ENCODE peak calls at places on chromosomes 2 and 18, in five cellular contexts. W, Z, L, E and A are unnamed samples.

GRCh38 chr2:221671515-221671914 is 99.4 kb upstream of the EPHA4 start:
- DNase-seq in E (no peak), W (no peak), Z (no peak), L (peak; percentile 10), A (no peak)

GRCh38 chr2:27653397-27653796 is 10.0 kb downstream of the SUPT7L start:
- DNase-seq in Z (no peak), W (no peak), L (no peak), E (no peak), A (no peak)

GRCh38 chr2:100214265-100214961 is 72.0 kb upstream of the AFF3 start:
- DNase-seq in E (no peak), L (no peak), Z (no peak), W (peak; percentile 56), A (no peak)

GRCh38 chr18:62876828-62877227 is 161.5 kb downstream of the PHLPP1 start:
- DNase-seq in L (no peak), E (no peak), W (no peak), Z (no peak), A (no peak)

GRCh38 chr2:30766666-30767065 is 40.6 kb downstream of the CAPN13 start:
- DNase-seq in W (no peak), E (no peak), Z (no peak), L (no peak), A (no peak)

GRCh38 chr2:74249406-74250122 is 51.1 kb downstream of the MTHFD2 start:
- DNase-seq in E (no peak), W (no peak), L (no peak), Z (no peak), A (peak; percentile 40)

GRCh38 chr2:159859583-159859982 is 61.6 kb upstream of the CD302 start:
- DNase-seq in Z (no peak), W (no peak), L (no peak), E (no peak), A (no peak)

GRCh38 chr2:198203306-198203705 is 398.9 kb downstream of the PLCL1 start:
- DNase-seq in W (no peak), E (no peak), Z (no peak), L (no peak), A (no peak)

GRCh38 chr2:239225456-239225855 is 175.4 kb downstream of the HDAC4 start:
- DNase-seq in L (no peak), Z (no peak), W (no peak), E (no peak), A (no peak)

GRCh38 chr2:112795720-112796119 is 11.4 kb upstream of the IL1A start:
- DNase-seq in Z (no peak), L (peak; percentile 58), E (peak; percentile 70), W (no peak), A (no peak)

GRCh38 chr18:3579701-3580100 is 129.7 kb downstream of the TGIF1 start:
- DNase-seq in Z (no peak), W (no peak), E (no peak), L (no peak), A (no peak)

GRCh38 chr2:34907812-34908211 is 1308.7 kb upstream of the FAM98A start:
- DNase-seq in Z (no peak), L (no peak), E (no peak), W (no peak), A (no peak)

GRCh38 chr2:1037066-1037465 is 86.4 kb downstream of the SNTG2 start:
- DNase-seq in E (no peak), Z (no peak), W (no peak), L (no peak), A (no peak)

GRCh38 chr2:85988210-85988913 is 99.6 kb upstream of the ST3GAL5 start:
- DNase-seq in Z (no peak), E (no peak), L (no peak), W (peak; percentile 58), A (no peak)

GRCh38 chr2:240111253-240111652 is 24.9 kb downstream of the COPS9 start:
- DNase-seq in L (no peak), E (no peak), Z (no peak), W (peak; percentile 63), A (no peak)

GRCh38 chr2:209426432-209426831 is 2.6 kb downstream of the MAP2 start:
- DNase-seq in E (peak; percentile 71), W (no peak), Z (no peak), L (peak; percentile 8), A (no peak)

GRCh38 chr2:27211241-27211942 is 449 bp upstream of the ATRAID start:
- DNase-seq in Z (no peak), E (peak; percentile 80), W (no peak), L (peak; percentile 86), A (peak; percentile 28)

GRCh38 chr18:63088262-63088661 is 231.3 kb downstream of the BCL2 start:
- DNase-seq in E (no peak), W (no peak), L (no peak), Z (no peak), A (no peak)

GRCh38 chr2:136384541-136385303 is 266.8 kb upstream of the CXCR4 start:
- DNase-seq in E (peak; percentile 5), Z (peak; percentile 46), W (no peak), L (no peak), A (peak; percentile 36)

GRCh38 chr2:210617732-210618330 is 61.4 kb downstream of the CPS1 start:
- DNase-seq in E (no peak), W (no peak), Z (no peak), L (peak; percentile 39), A (peak; percentile 48)

GRCh38 chr2:85152895-85153294 is 19.7 kb downstream of the TCF7L1 start:
- DNase-seq in W (no peak), L (no peak), E (no peak), Z (no peak), A (no peak)

GRCh38 chr2:43102366-43103092 is 123.9 kb downstream of the ZFP36L2 start:
- DNase-seq in E (no peak), Z (no peak), W (peak; percentile 81), L (no peak), A (no peak)

GRCh38 chr2:246489-247145 is 17.2 kb downstream of the SH3YL1 start:
- DNase-seq in L (peak; percentile 38), E (peak; percentile 25), W (no peak), Z (no peak), A (peak; percentile 44)

GRCh38 chr2:128396500-128396891 is 77.8 kb upstream of the HS6ST1 start:
- DNase-seq in Z (no peak), W (peak; percentile 43), E (no peak), L (no peak), A (peak; percentile 87)

GRCh38 chr18:39345321-39345720 is 1779.7 kb upstream of the CELF4 start:
- DNase-seq in L (no peak), W (no peak), Z (no peak), E (no peak), A (no peak)

DNA sequence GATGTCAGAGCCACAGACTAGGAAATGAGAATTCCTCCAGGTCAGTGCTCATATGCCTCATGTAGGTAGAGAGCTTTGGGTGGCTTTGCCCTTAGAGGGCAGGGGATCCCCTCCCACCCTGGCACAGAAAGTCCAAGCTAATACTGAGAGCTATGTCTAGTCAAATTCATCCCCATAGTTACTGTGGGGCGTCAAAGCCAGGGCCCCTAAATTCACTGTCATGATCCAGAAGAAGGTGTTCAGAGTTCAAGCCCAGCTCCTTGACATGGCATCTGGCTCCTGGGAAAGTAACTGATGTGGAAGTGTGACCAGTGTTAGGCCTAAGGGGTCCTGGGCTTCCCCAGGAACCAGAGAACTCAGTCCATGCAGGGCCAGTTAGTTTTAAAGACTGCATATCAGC is 1.8 kb downstream of the THNSL2 start:
- DNase-seq in L (no peak), E (no peak), W (no peak), Z (no peak), A (no peak)
- TF ChIP-seq CTCF in L (no peak), E (no peak), W (no peak), Z (no peak), A (no peak)

DNA sequence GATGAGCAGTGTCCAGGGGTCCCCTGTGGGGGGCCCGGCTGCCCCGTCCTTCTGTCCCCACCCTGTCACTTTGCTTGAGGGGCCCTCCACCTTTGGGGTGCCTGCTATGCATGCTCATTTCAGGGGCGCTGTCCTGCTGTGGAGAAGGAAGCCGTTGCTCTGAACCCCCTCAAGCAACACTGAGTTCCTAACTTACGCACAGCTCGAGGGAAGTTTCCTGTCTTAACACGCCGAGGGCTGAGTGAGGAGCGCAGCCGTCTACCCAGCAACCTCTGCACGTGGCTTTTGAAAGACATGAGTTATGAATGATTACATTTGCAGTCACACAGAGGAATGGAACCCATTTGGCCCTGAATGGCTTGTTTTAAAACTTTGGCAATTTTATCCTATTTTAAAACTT is 14.0 kb downstream of the RAMP1 start:
- DNase-seq in L (peak; percentile 85), E (no peak), Z (no peak), W (peak; percentile 50), A (no peak)
- H3K27ac ChIP-seq in L (peak overlapping the region; percentile 100), E (peak overlapping the region; percentile 78), Z (no peak overlapping the region), W (no peak overlapping the region), A (no peak overlapping the region)

GRCh38 chr2:235968616-235969324 is 199.4 kb downstream of the GBX2 start:
- DNase-seq in W (no peak), E (no peak), Z (no peak), L (no peak), A (no peak)

GRCh38 chr2:235967358-235967757 is 200.8 kb downstream of the GBX2 start:
- DNase-seq in L (no peak), E (no peak), Z (no peak), W (no peak), A (no peak)

GRCh38 chr2:235966932-235967331 is 201.3 kb downstream of the GBX2 start:
- DNase-seq in E (no peak), W (no peak), L (no peak), Z (no peak), A (no peak)

GRCh38 chr2:235964787-235965390 is 203.3 kb downstream of the GBX2 start:
- DNase-seq in Z (peak; percentile 15), L (no peak), E (no peak), W (no peak), A (no peak)

DNA sequence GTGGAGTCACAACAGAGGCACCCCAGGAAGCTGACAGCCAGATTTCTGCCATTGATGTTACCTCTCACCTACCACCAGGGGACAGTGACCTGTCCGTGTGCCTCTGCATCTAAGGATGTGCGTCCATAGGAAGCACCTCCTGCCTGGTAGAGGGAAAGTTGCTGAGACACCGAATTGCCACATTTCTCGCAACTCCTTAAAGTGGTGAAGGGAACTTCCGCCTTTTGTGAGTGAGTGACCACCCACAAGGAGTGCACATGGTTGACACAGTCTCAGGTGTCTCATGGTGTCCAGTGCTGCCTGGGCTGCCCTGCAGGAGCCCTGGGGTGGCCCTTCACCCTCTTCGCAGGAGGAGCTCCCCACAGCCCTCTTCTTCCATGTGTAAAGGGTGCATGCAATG is 201.8 kb downstream of the GBX2 start:
- DNase-seq in Z (no peak), E (no peak), W (no peak), L (no peak), A (no peak)
- TF ChIP-seq CTCF in Z (no peak), E (no peak), W (no peak), L (no peak), A (peak; percentile 46)

GRCh38 chr18:42414756-42415454 is 459.9 kb downstream of the PIK3C3 start:
- DNase-seq in E (no peak), W (no peak), L (peak; percentile 2), Z (no peak), A (no peak)
- H3K27ac ChIP-seq in E (no peak overlapping the region), W (no peak overlapping the region), L (no peak overlapping the region), Z (no peak overlapping the region), A (no peak overlapping the region)